ENCODE peak calls at places on chromosomes 5 and 9, in five cellular contexts. One of them, this sample, is unnamed.

GRCh38 chr9:78296208-78296892 is 575 bp upstream of the PSAT1 start:
- DNase-seq in H1: peak; percentile 61
- DNase-seq in A549: peak; percentile 49
- DNase-seq in HCT116: no peak
- DNase-seq in SK-N-SH: peak; percentile 63
- DNase-seq in this sample: no peak

GRCh38 chr5:37847978-37848425 is 8.2 kb upstream of the GDNF start:
- DNase-seq in H1: no peak
- DNase-seq in A549: peak; percentile 58
- DNase-seq in HCT116: no peak
- DNase-seq in SK-N-SH: no peak
- DNase-seq in this sample: peak; percentile 62

GRCh38 chr9:11973011-11973410 is 720.2 kb upstream of the TYRP1 start:
- DNase-seq in H1: no peak
- DNase-seq in A549: no peak
- DNase-seq in HCT116: no peak
- DNase-seq in SK-N-SH: no peak
- DNase-seq in this sample: no peak

GRCh38 chr5:88785396-88786216 is 97.4 kb downstream of the MEF2C start:
- DNase-seq in H1: no peak
- DNase-seq in A549: peak; percentile 64
- DNase-seq in HCT116: peak; percentile 96
- DNase-seq in SK-N-SH: no peak
- DNase-seq in this sample: no peak

GRCh38 chr9:88933607-88934379 is 57.5 kb upstream of the S1PR3 start:
- DNase-seq in H1: no peak
- DNase-seq in A549: no peak
- DNase-seq in HCT116: no peak
- DNase-seq in SK-N-SH: no peak
- DNase-seq in this sample: no peak

GRCh38 chr5:963673-964531 is 44.7 kb upstream of the NKD2 start:
- DNase-seq in H1: no peak
- DNase-seq in A549: no peak
- DNase-seq in HCT116: no peak
- DNase-seq in SK-N-SH: peak; percentile 80
- DNase-seq in this sample: peak; percentile 100

GRCh38 chr9:94847486-94847885 is 121.0 kb downstream of the AOPEP start:
- DNase-seq in H1: no peak
- DNase-seq in A549: no peak
- DNase-seq in HCT116: no peak
- DNase-seq in SK-N-SH: no peak
- DNase-seq in this sample: peak; percentile 24

GRCh38 chr9:18489861-18490260 is 15.9 kb downstream of the ADAMTSL1 start:
- DNase-seq in H1: no peak
- DNase-seq in A549: no peak
- DNase-seq in HCT116: no peak
- DNase-seq in SK-N-SH: no peak
- DNase-seq in this sample: no peak

GRCh38 chr9:93622725-93623124 is 46.3 kb downstream of the PHF2 start:
- DNase-seq in H1: peak; percentile 29
- DNase-seq in A549: no peak
- DNase-seq in HCT116: no peak
- DNase-seq in SK-N-SH: no peak
- DNase-seq in this sample: no peak

GRCh38 chr5:150066901-150067396 is 19.4 kb downstream of the CSF1R start:
- DNase-seq in H1: no peak
- DNase-seq in A549: no peak
- DNase-seq in HCT116: no peak
- DNase-seq in SK-N-SH: no peak
- DNase-seq in this sample: peak; percentile 96

GRCh38 chr5:157225463-157226422 is 40.2 kb upstream of the CYFIP2 start:
- DNase-seq in H1: no peak
- DNase-seq in A549: no peak
- DNase-seq in HCT116: no peak
- DNase-seq in SK-N-SH: no peak
- DNase-seq in this sample: no peak

GRCh38 chr5:10695055-10695649 is 65.9 kb downstream of the DAP start:
- DNase-seq in H1: peak; percentile 76
- DNase-seq in A549: peak; percentile 75
- DNase-seq in HCT116: no peak
- DNase-seq in SK-N-SH: peak; percentile 83
- DNase-seq in this sample: peak; percentile 63

GRCh38 chr9:35470894-35471293 is 19.0 kb upstream of the RUSC2 start:
- DNase-seq in H1: no peak
- DNase-seq in A549: peak; percentile 75
- DNase-seq in HCT116: no peak
- DNase-seq in SK-N-SH: no peak
- DNase-seq in this sample: no peak

GRCh38 chr5:172833691-172834569 is at the start of gene ERGIC1:
- DNase-seq in H1: peak; percentile 86
- DNase-seq in A549: peak; percentile 84
- DNase-seq in HCT116: peak; percentile 39
- DNase-seq in SK-N-SH: peak; percentile 95
- DNase-seq in this sample: peak; percentile 85

GRCh38 chr9:116800885-116801284 is 113.8 kb downstream of the TRIM32 start:
- DNase-seq in H1: no peak
- DNase-seq in A549: no peak
- DNase-seq in HCT116: no peak
- DNase-seq in SK-N-SH: no peak
- DNase-seq in this sample: no peak

GRCh38 chr5:1519631-1520141 is 4.1 kb downstream of the LPCAT1 start:
- DNase-seq in H1: peak; percentile 39
- DNase-seq in A549: no peak
- DNase-seq in HCT116: no peak
- DNase-seq in SK-N-SH: no peak
- DNase-seq in this sample: no peak

GRCh38 chr5:142819816-142820215 is 49.6 kb downstream of the ARHGAP26 start:
- DNase-seq in H1: no peak
- DNase-seq in A549: no peak
- DNase-seq in HCT116: no peak
- DNase-seq in SK-N-SH: no peak
- DNase-seq in this sample: peak; percentile 61

GRCh38 chr5:74648835-74649286 is 8.3 kb upstream of the ENC1 start:
- DNase-seq in H1: no peak
- DNase-seq in A549: peak; percentile 65
- DNase-seq in HCT116: no peak
- DNase-seq in SK-N-SH: peak; percentile 69
- DNase-seq in this sample: peak; percentile 74

GRCh38 chr5:81513468-81513867 is 119.5 kb upstream of the ACOT12 start:
- DNase-seq in H1: no peak
- DNase-seq in A549: no peak
- DNase-seq in HCT116: no peak
- DNase-seq in SK-N-SH: no peak
- DNase-seq in this sample: no peak

GRCh38 chr9:91729558-91729842 is 220.5 kb downstream of the ROR2 start:
- DNase-seq in H1: no peak
- DNase-seq in A549: no peak
- DNase-seq in HCT116: no peak
- DNase-seq in SK-N-SH: no peak
- DNase-seq in this sample: no peak
- TF ChIP-seq MAX in H1: no peak
- TF ChIP-seq MAX in A549: no peak
- TF ChIP-seq MAX in HCT116: no peak
- TF ChIP-seq MAX in SK-N-SH: no peak
- TF ChIP-seq MAX in this sample: no peak

GRCh38 chr9:105466898-105467455 is 19.1 kb downstream of the FSD1L start:
- DNase-seq in H1: no peak
- DNase-seq in A549: no peak
- DNase-seq in HCT116: no peak
- DNase-seq in SK-N-SH: no peak
- DNase-seq in this sample: no peak

GRCh38 chr9:105473221-105473620 is 25.4 kb downstream of the FSD1L start:
- DNase-seq in H1: no peak
- DNase-seq in A549: no peak
- DNase-seq in HCT116: no peak
- DNase-seq in SK-N-SH: no peak
- DNase-seq in this sample: no peak

DNA sequence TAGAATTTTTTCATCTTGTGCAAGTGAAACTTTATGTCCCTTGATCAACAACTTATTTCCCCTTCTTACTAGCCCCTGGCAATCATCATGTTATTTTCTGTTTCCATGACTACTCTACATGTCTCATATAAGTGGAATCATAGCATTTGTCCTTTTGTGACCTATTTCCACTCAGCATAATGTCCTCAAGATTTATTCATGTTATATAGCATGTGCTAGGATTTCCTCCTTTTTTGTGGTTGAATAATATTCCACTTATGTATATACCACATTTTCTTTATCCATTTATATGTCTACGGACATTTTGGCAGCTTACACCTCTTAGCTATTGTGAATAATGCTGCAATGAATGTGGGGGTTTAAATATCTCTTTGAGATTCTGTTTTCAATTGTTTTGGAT is 21.0 kb downstream of the FSD1L start:
- DNase-seq in H1: no peak
- DNase-seq in A549: no peak
- DNase-seq in HCT116: no peak
- DNase-seq in SK-N-SH: no peak
- DNase-seq in this sample: no peak
- H3K4me3 ChIP-seq in H1: no peak overlapping the region
- H3K4me3 ChIP-seq in A549: no peak overlapping the region
- H3K4me3 ChIP-seq in HCT116: no peak overlapping the region
- H3K4me3 ChIP-seq in SK-N-SH: no peak overlapping the region
- H3K4me3 ChIP-seq in this sample: no peak overlapping the region

DNA sequence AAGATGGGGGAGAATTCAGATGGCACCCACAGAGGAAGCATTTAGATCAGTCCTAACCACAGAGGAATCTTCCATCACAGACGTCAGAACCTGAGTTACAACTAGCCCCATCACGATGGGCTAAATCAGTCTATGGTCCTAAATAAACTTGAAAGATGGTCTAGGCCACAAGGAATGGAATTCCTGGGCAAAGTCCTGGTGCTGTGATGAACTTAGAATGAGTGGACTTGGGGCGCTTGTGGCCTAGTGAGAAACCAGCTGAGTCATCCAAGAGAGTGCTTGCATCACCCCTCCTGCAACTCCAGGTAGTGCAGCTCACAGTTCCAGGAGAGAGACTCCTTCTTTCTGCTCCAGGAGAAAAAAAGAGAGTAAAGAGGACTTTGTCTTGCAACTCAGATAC is 722.9 kb upstream of the RGMB start:
- DNase-seq in H1: no peak
- DNase-seq in A549: peak; percentile 15
- DNase-seq in HCT116: no peak
- DNase-seq in SK-N-SH: no peak
- DNase-seq in this sample: peak; percentile 7
- TF ChIP-seq MAX in H1: no peak
- TF ChIP-seq MAX in A549: no peak
- TF ChIP-seq MAX in HCT116: no peak
- TF ChIP-seq MAX in SK-N-SH: no peak
- TF ChIP-seq MAX in this sample: no peak

GRCh38 chr5:78591972-78592700 is 56.4 kb downstream of the LHFPL2 start:
- DNase-seq in H1: no peak
- DNase-seq in A549: no peak
- DNase-seq in HCT116: no peak
- DNase-seq in SK-N-SH: no peak
- DNase-seq in this sample: no peak

GRCh38 chr5:78594014-78594413 is 54.6 kb downstream of the LHFPL2 start:
- DNase-seq in H1: no peak
- DNase-seq in A549: no peak
- DNase-seq in HCT116: no peak
- DNase-seq in SK-N-SH: no peak
- DNase-seq in this sample: no peak

GRCh38 chr5:78593465-78593864 is 55.1 kb downstream of the LHFPL2 start:
- DNase-seq in H1: no peak
- DNase-seq in A549: no peak
- DNase-seq in HCT116: no peak
- DNase-seq in SK-N-SH: no peak
- DNase-seq in this sample: no peak

GRCh38 chr5:78591227-78591626 is 57.3 kb downstream of the LHFPL2 start:
- DNase-seq in H1: no peak
- DNase-seq in A549: peak; percentile 84
- DNase-seq in HCT116: peak; percentile 36
- DNase-seq in SK-N-SH: no peak
- DNase-seq in this sample: peak; percentile 29

DNA sequence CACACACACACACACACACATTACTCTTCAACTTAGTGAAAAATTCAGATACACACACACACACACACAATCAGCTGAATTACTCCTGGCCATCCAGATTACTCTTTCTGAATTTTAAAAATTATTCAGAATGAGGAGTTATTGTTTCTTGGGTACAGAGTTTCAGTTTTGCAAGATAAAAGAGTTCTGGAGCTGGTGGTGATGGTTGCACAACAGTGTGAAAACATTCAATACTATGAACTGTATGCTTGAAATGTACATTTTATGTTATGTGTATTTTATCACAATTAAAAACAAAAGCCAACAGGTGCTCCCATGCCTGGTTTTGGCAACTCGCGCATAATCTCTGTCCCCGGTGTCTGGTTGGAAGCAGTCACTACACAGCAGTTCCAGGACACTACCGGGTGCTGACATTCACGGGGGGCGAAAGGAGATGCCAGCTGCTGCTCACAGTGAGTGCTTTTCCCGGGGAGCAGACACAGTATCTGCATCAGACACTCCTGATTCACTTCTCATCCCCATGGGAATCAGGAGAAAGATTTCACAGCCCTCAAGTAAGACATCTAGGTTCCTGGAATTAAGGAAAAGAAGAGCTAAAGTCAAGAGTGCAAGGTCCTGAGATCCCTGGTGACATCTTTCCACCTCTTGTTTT is 55.7 kb downstream of the LHFPL2 start:
- DNase-seq in H1: no peak
- DNase-seq in A549: no peak
- DNase-seq in HCT116: no peak
- DNase-seq in SK-N-SH: no peak
- DNase-seq in this sample: no peak
- H3K4me3 ChIP-seq in H1: no peak overlapping the region
- H3K4me3 ChIP-seq in A549: no peak overlapping the region
- H3K4me3 ChIP-seq in HCT116: no peak overlapping the region
- H3K4me3 ChIP-seq in SK-N-SH: no peak overlapping the region
- H3K4me3 ChIP-seq in this sample: no peak overlapping the region

GRCh38 chr5:68456756-68457217 is 241.2 kb downstream of the PIK3R1 start:
- DNase-seq in H1: no peak
- DNase-seq in A549: peak; percentile 78
- DNase-seq in HCT116: no peak
- DNase-seq in SK-N-SH: no peak
- DNase-seq in this sample: no peak

GRCh38 chr5:68458416-68458815 is 242.9 kb downstream of the PIK3R1 start:
- DNase-seq in H1: no peak
- DNase-seq in A549: no peak
- DNase-seq in HCT116: no peak
- DNase-seq in SK-N-SH: no peak
- DNase-seq in this sample: no peak

GRCh38 chr5:68459093-68459492 is 243.5 kb downstream of the PIK3R1 start:
- DNase-seq in H1: no peak
- DNase-seq in A549: no peak
- DNase-seq in HCT116: no peak
- DNase-seq in SK-N-SH: no peak
- DNase-seq in this sample: no peak

GRCh38 chr5:68455216-68455615 is 239.7 kb downstream of the PIK3R1 start:
- DNase-seq in H1: no peak
- DNase-seq in A549: no peak
- DNase-seq in HCT116: no peak
- DNase-seq in SK-N-SH: no peak
- DNase-seq in this sample: no peak

GRCh38 chr5:68457298-68457697 is 241.7 kb downstream of the PIK3R1 start:
- DNase-seq in H1: no peak
- DNase-seq in A549: no peak
- DNase-seq in HCT116: no peak
- DNase-seq in SK-N-SH: no peak
- DNase-seq in this sample: no peak
- TF ChIP-seq MAX in H1: no peak
- TF ChIP-seq MAX in A549: no peak
- TF ChIP-seq MAX in HCT116: no peak
- TF ChIP-seq MAX in SK-N-SH: no peak
- TF ChIP-seq MAX in this sample: no peak

This sample was measured in NB4.